ENCODE peak calls at places on chromosomes 5 and 9, in nine cellular contexts. One of them, this sample, is unnamed.

GRCh38 chr5:75744355-75744754 is 27.1 kb upstream of the POC5 start:
- DNase-seq in esophagus squamous epithelium: no peak
- DNase-seq in cardiac muscle cell: no peak
- DNase-seq in spleen: no peak
- DNase-seq in caudate nucleus: no peak
- DNase-seq in stimulated activated CD4-positive, alpha-beta T cell treated with anti-CD3 and anti-CD28 coated beads, TNF-alpha, amount 100 ng/mL, for 48 hours: no peak
- DNase-seq in hypothalamus: no peak
- DNase-seq in Calu3: no peak
- DNase-seq in AG08396: no peak
- DNase-seq in this sample: no peak

GRCh38 chr9:129489838-129490582 is 130.9 kb downstream of the C9orf50 start:
- DNase-seq in esophagus squamous epithelium: no peak
- DNase-seq in cardiac muscle cell: no peak
- DNase-seq in spleen: peak
- DNase-seq in caudate nucleus: peak
- DNase-seq in stimulated activated CD4-positive, alpha-beta T cell treated with anti-CD3 and anti-CD28 coated beads, TNF-alpha, amount 100 ng/mL, for 48 hours: no peak
- DNase-seq in hypothalamus: peak
- DNase-seq in Calu3: no peak
- DNase-seq in AG08396: no peak
- DNase-seq in this sample: no peak

GRCh38 chr5:170273968-170274710 is 23.4 kb downstream of the LCP2 start:
- DNase-seq in esophagus squamous epithelium: no peak
- DNase-seq in cardiac muscle cell: peak
- DNase-seq in spleen: no peak
- DNase-seq in caudate nucleus: peak
- DNase-seq in stimulated activated CD4-positive, alpha-beta T cell treated with anti-CD3 and anti-CD28 coated beads, TNF-alpha, amount 100 ng/mL, for 48 hours: no peak
- DNase-seq in hypothalamus: no peak
- DNase-seq in Calu3: peak
- DNase-seq in AG08396: no peak
- DNase-seq in this sample: peak

GRCh38 chr5:132777209-132778069 is at the start of gene SEPTIN8:
- DNase-seq in esophagus squamous epithelium: no peak
- DNase-seq in cardiac muscle cell: peak
- DNase-seq in spleen: peak
- DNase-seq in caudate nucleus: peak
- DNase-seq in stimulated activated CD4-positive, alpha-beta T cell treated with anti-CD3 and anti-CD28 coated beads, TNF-alpha, amount 100 ng/mL, for 48 hours: no peak
- DNase-seq in hypothalamus: peak
- DNase-seq in Calu3: peak
- DNase-seq in AG08396: peak
- DNase-seq in this sample: peak

GRCh38 chr5:109983135-109983534 is 293.4 kb downstream of the MAN2A1 start:
- DNase-seq in esophagus squamous epithelium: no peak
- DNase-seq in cardiac muscle cell: no peak
- DNase-seq in spleen: no peak
- DNase-seq in caudate nucleus: no peak
- DNase-seq in stimulated activated CD4-positive, alpha-beta T cell treated with anti-CD3 and anti-CD28 coated beads, TNF-alpha, amount 100 ng/mL, for 48 hours: no peak
- DNase-seq in hypothalamus: no peak
- DNase-seq in Calu3: no peak
- DNase-seq in AG08396: no peak
- DNase-seq in this sample: no peak

GRCh38 chr5:125148706-125149105 is 402.3 kb upstream of the ZNF608 start:
- DNase-seq in esophagus squamous epithelium: no peak
- DNase-seq in cardiac muscle cell: no peak
- DNase-seq in spleen: no peak
- DNase-seq in caudate nucleus: no peak
- DNase-seq in stimulated activated CD4-positive, alpha-beta T cell treated with anti-CD3 and anti-CD28 coated beads, TNF-alpha, amount 100 ng/mL, for 48 hours: no peak
- DNase-seq in hypothalamus: no peak
- DNase-seq in Calu3: no peak
- DNase-seq in AG08396: no peak
- DNase-seq in this sample: no peak

GRCh38 chr5:151899400-151899799 is 25.3 kb downstream of the GLRA1 start:
- DNase-seq in esophagus squamous epithelium: no peak
- DNase-seq in cardiac muscle cell: no peak
- DNase-seq in spleen: no peak
- DNase-seq in caudate nucleus: no peak
- DNase-seq in stimulated activated CD4-positive, alpha-beta T cell treated with anti-CD3 and anti-CD28 coated beads, TNF-alpha, amount 100 ng/mL, for 48 hours: no peak
- DNase-seq in hypothalamus: no peak
- DNase-seq in Calu3: no peak
- DNase-seq in AG08396: no peak
- DNase-seq in this sample: no peak

GRCh38 chr9:114616684-114617520 is 5.8 kb downstream of the TMEM268 start:
- DNase-seq in esophagus squamous epithelium: peak
- DNase-seq in cardiac muscle cell: no peak
- DNase-seq in spleen: peak
- DNase-seq in caudate nucleus: peak
- DNase-seq in stimulated activated CD4-positive, alpha-beta T cell treated with anti-CD3 and anti-CD28 coated beads, TNF-alpha, amount 100 ng/mL, for 48 hours: no peak
- DNase-seq in hypothalamus: peak
- DNase-seq in Calu3: no peak
- DNase-seq in AG08396: no peak
- DNase-seq in this sample: peak

GRCh38 chr9:35618854-35619799 is 914 bp upstream of the CD72 start:
- DNase-seq in esophagus squamous epithelium: no peak
- DNase-seq in cardiac muscle cell: no peak
- DNase-seq in spleen: peak
- DNase-seq in caudate nucleus: no peak
- DNase-seq in stimulated activated CD4-positive, alpha-beta T cell treated with anti-CD3 and anti-CD28 coated beads, TNF-alpha, amount 100 ng/mL, for 48 hours: peak
- DNase-seq in hypothalamus: no peak
- DNase-seq in Calu3: no peak
- DNase-seq in AG08396: no peak
- DNase-seq in this sample: no peak

GRCh38 chr5:8981016-8981415 is 564.9 kb downstream of the SEMA5A start:
- DNase-seq in esophagus squamous epithelium: no peak
- DNase-seq in cardiac muscle cell: no peak
- DNase-seq in spleen: no peak
- DNase-seq in caudate nucleus: no peak
- DNase-seq in stimulated activated CD4-positive, alpha-beta T cell treated with anti-CD3 and anti-CD28 coated beads, TNF-alpha, amount 100 ng/mL, for 48 hours: no peak
- DNase-seq in hypothalamus: no peak
- DNase-seq in Calu3: no peak
- DNase-seq in AG08396: no peak
- DNase-seq in this sample: no peak

GRCh38 chr5:114325552-114325951 is 36.3 kb upstream of the KCNN2 start:
- DNase-seq in esophagus squamous epithelium: no peak
- DNase-seq in cardiac muscle cell: peak
- DNase-seq in spleen: no peak
- DNase-seq in caudate nucleus: no peak
- DNase-seq in stimulated activated CD4-positive, alpha-beta T cell treated with anti-CD3 and anti-CD28 coated beads, TNF-alpha, amount 100 ng/mL, for 48 hours: no peak
- DNase-seq in hypothalamus: no peak
- DNase-seq in Calu3: peak
- DNase-seq in AG08396: no peak
- DNase-seq in this sample: no peak

GRCh38 chr5:1820926-1821325 is 19.7 kb downstream of the NDUFS6 start:
- DNase-seq in esophagus squamous epithelium: no peak
- DNase-seq in cardiac muscle cell: no peak
- DNase-seq in spleen: peak
- DNase-seq in caudate nucleus: no peak
- DNase-seq in stimulated activated CD4-positive, alpha-beta T cell treated with anti-CD3 and anti-CD28 coated beads, TNF-alpha, amount 100 ng/mL, for 48 hours: no peak
- DNase-seq in hypothalamus: no peak
- DNase-seq in Calu3: no peak
- DNase-seq in AG08396: no peak
- DNase-seq in this sample: no peak

GRCh38 chr5:80370394-80370793 is 37.5 kb upstream of the ZFYVE16 start:
- DNase-seq in esophagus squamous epithelium: no peak
- DNase-seq in cardiac muscle cell: no peak
- DNase-seq in spleen: no peak
- DNase-seq in caudate nucleus: no peak
- DNase-seq in stimulated activated CD4-positive, alpha-beta T cell treated with anti-CD3 and anti-CD28 coated beads, TNF-alpha, amount 100 ng/mL, for 48 hours: no peak
- DNase-seq in hypothalamus: peak
- DNase-seq in Calu3: no peak
- DNase-seq in AG08396: no peak
- DNase-seq in this sample: no peak

GRCh38 chr9:112849363-112849922 is 41.2 kb downstream of the SLC46A2 start:
- DNase-seq in esophagus squamous epithelium: no peak
- DNase-seq in cardiac muscle cell: no peak
- DNase-seq in spleen: no peak
- DNase-seq in caudate nucleus: no peak
- DNase-seq in stimulated activated CD4-positive, alpha-beta T cell treated with anti-CD3 and anti-CD28 coated beads, TNF-alpha, amount 100 ng/mL, for 48 hours: no peak
- DNase-seq in hypothalamus: no peak
- DNase-seq in Calu3: no peak
- DNase-seq in AG08396: no peak
- DNase-seq in this sample: no peak

GRCh38 chr5:138241688-138242547 is 28.8 kb upstream of the CDC23 start:
- DNase-seq in esophagus squamous epithelium: no peak
- DNase-seq in cardiac muscle cell: peak
- DNase-seq in spleen: peak
- DNase-seq in caudate nucleus: peak
- DNase-seq in stimulated activated CD4-positive, alpha-beta T cell treated with anti-CD3 and anti-CD28 coated beads, TNF-alpha, amount 100 ng/mL, for 48 hours: no peak
- DNase-seq in hypothalamus: no peak
- DNase-seq in Calu3: peak
- DNase-seq in AG08396: peak
- DNase-seq in this sample: peak

GRCh38 chr5:118698774-118699173 is 289.6 kb downstream of the DTWD2 start:
- DNase-seq in esophagus squamous epithelium: no peak
- DNase-seq in cardiac muscle cell: peak
- DNase-seq in spleen: no peak
- DNase-seq in caudate nucleus: no peak
- DNase-seq in stimulated activated CD4-positive, alpha-beta T cell treated with anti-CD3 and anti-CD28 coated beads, TNF-alpha, amount 100 ng/mL, for 48 hours: no peak
- DNase-seq in hypothalamus: no peak
- DNase-seq in Calu3: peak
- DNase-seq in AG08396: no peak
- DNase-seq in this sample: no peak

GRCh38 chr9:125683486-125683885 is 23.5 kb downstream of the MAPKAP1 start:
- DNase-seq in esophagus squamous epithelium: no peak
- DNase-seq in cardiac muscle cell: no peak
- DNase-seq in spleen: no peak
- DNase-seq in caudate nucleus: no peak
- DNase-seq in stimulated activated CD4-positive, alpha-beta T cell treated with anti-CD3 and anti-CD28 coated beads, TNF-alpha, amount 100 ng/mL, for 48 hours: no peak
- DNase-seq in hypothalamus: no peak
- DNase-seq in Calu3: no peak
- DNase-seq in AG08396: no peak
- DNase-seq in this sample: no peak

GRCh38 chr5:109451161-109451560 is 41.4 kb upstream of the PJA2 start:
- DNase-seq in esophagus squamous epithelium: no peak
- DNase-seq in cardiac muscle cell: no peak
- DNase-seq in spleen: no peak
- DNase-seq in caudate nucleus: peak
- DNase-seq in stimulated activated CD4-positive, alpha-beta T cell treated with anti-CD3 and anti-CD28 coated beads, TNF-alpha, amount 100 ng/mL, for 48 hours: no peak
- DNase-seq in hypothalamus: peak
- DNase-seq in Calu3: peak
- DNase-seq in AG08396: no peak
- DNase-seq in this sample: peak

GRCh38 chr5:33939863-33940262 is 3.7 kb downstream of the RXFP3 start:
- DNase-seq in esophagus squamous epithelium: no peak
- DNase-seq in cardiac muscle cell: no peak
- DNase-seq in spleen: no peak
- DNase-seq in caudate nucleus: no peak
- DNase-seq in stimulated activated CD4-positive, alpha-beta T cell treated with anti-CD3 and anti-CD28 coated beads, TNF-alpha, amount 100 ng/mL, for 48 hours: no peak
- DNase-seq in hypothalamus: no peak
- DNase-seq in Calu3: no peak
- DNase-seq in AG08396: peak
- DNase-seq in this sample: no peak